ENCODE peak calls at places on chromosome 6, in ten cellular contexts. C is tibial artery, N is body of pancreas, A is Panc1, V is IMR-90, R is dorsolateral prefrontal cortex, I is choroid plexus epithelial cell, U is heart right ventricle, H is breast epithelium, X is AG10803. G is an unnamed sample.

GRCh38 chr6:50655848-50656453 is 57.4 kb upstream of the TFAP2D start:
- DNase-seq in V (peak), I (peak), R (no peak), U (no peak), C (no peak), N (no peak), H (no peak), A (no peak), X (peak), G (peak)

GRCh38 chr6:9612489-9612888 is 802.4 kb downstream of the TFAP2A start:
- DNase-seq in H (no peak), V (peak), X (no peak), C (no peak), A (no peak), U (no peak), I (peak), N (no peak), R (no peak), G (no peak)

GRCh38 chr6:138601128-138601527 is 101.8 kb upstream of the NHSL1 start:
- DNase-seq in C (no peak), H (no peak), V (peak), A (no peak), N (no peak), R (no peak), I (peak), U (no peak), X (peak), G (peak)

GRCh38 chr6:138795809-138796469 is at the start of gene ECT2L:
- DNase-seq in H (peak), N (peak), U (peak), V (no peak), A (no peak), I (peak), C (peak), X (peak), R (no peak), G (peak)

GRCh38 chr6:163745566-163746400 is 331.3 kb downstream of the QKI start:
- DNase-seq in A (peak), N (peak), I (peak), U (peak), C (no peak), H (no peak), V (peak), R (no peak), X (peak), G (peak)

GRCh38 chr6:41936073-41936837 is 5.4 kb downstream of the CCND3 start:
- DNase-seq in X (peak), U (peak), N (peak), H (peak), V (peak), A (peak), C (peak), I (peak), R (peak), G (peak)

GRCh38 chr6:82614518-82614917 is 250.9 kb downstream of the TPBG start:
- DNase-seq in X (no peak), N (no peak), C (no peak), I (no peak), U (no peak), A (no peak), V (no peak), H (no peak), R (no peak), G (no peak)

GRCh38 chr6:158474961-158475343 is 84.9 kb upstream of the TMEM181 start:
- DNase-seq in V (peak), I (peak), U (no peak), H (no peak), C (no peak), R (no peak), A (peak), X (peak), N (peak), G (peak)

GRCh38 chr6:13524801-13525508 is 37.6 kb upstream of the GFOD1 start:
- DNase-seq in N (no peak), R (no peak), C (no peak), I (no peak), X (no peak), V (no peak), H (no peak), A (no peak), U (no peak), G (no peak)

GRCh38 chr6:113488812-113489685 is 368.1 kb upstream of the MARCKS start:
- DNase-seq in H (no peak), N (no peak), I (peak), A (no peak), U (no peak), V (no peak), R (no peak), X (peak), C (no peak), G (no peak)
- TF ChIP-seq CTCF in H (no peak), N (no peak), I (peak), A (peak), U (no peak), V (peak), R (no peak), X (peak), C (no peak), G (peak)

GRCh38 chr6:29827579-29828470 is at the start of gene HLA-G:
- DNase-seq in V (no peak), N (no peak), A (no peak), I (no peak), H (no peak), R (no peak), X (no peak), C (no peak), U (no peak), G (no peak)
- H3K4me3 ChIP-seq in V (no peak), N (no peak), A (no peak), I (no peak), H (peak), R (no peak), X (peak), C (no peak), U (peak), G (peak)

GRCh38 chr6:19205076-19205475 is 632.1 kb upstream of the ID4 start:
- DNase-seq in C (no peak), U (no peak), I (no peak), A (no peak), N (no peak), H (no peak), V (no peak), X (no peak), R (no peak), G (no peak)

GRCh38 chr6:19214231-19214630 is 622.9 kb upstream of the ID4 start:
- DNase-seq in I (no peak), A (no peak), U (no peak), N (no peak), V (no peak), R (no peak), C (no peak), X (no peak), H (no peak), G (no peak)

GRCh38 chr6:19209202-19209601 is 628.0 kb upstream of the ID4 start:
- DNase-seq in U (no peak), H (no peak), V (no peak), X (no peak), I (peak), N (no peak), C (no peak), A (no peak), R (no peak), G (no peak)

DNA sequence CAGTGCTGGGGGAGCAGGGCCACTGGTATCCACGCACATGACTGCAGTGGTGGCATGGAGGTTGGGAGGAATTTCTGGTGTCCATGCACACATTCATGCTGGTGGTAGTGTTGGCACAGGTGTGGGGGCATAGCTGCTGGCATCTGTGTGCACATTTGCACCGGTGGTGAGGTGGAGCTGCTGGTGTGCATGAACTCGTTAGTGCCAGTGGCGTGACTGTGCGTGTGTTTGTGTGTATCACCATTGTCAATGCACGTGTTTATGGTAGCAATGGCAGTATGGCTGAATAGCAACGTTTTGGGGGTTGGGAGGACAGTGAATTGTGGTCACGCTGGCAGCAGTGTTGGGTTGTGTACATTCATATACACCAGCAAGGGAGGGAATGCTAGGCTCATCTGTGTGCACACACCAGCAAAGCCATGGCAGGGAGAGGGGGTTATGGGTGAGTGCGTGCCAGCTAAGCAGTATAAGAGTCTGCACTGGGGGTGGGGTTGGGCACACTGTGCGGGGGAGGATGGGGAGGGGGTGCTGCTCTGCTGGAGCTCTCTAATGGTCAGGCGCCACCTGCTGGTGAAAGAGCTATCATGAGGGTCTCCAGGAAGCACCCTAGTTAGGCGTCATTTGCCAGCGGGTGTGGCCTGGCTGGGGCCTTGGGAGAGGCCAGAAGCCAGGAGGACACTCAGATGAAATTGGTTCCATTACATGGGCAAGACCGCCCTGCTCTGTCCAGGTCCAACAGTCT is 626.1 kb upstream of the ID4 start:
- DNase-seq in X (no peak), V (no peak), H (no peak), A (no peak), C (no peak), N (peak), I (no peak), R (no peak), U (peak), G (no peak)
- TF ChIP-seq CTCF in X (no peak), V (no peak), H (no peak), A (peak), C (no peak), N (no peak), I (no peak), R (peak), U (peak), G (no peak)

GRCh38 chr6:16711551-16712249 is 49.6 kb downstream of the ATXN1 start:
- DNase-seq in C (no peak), R (no peak), V (no peak), X (no peak), U (no peak), N (no peak), H (no peak), I (no peak), A (peak), G (no peak)

GRCh38 chr6:16716450-16716858 is 44.8 kb downstream of the ATXN1 start:
- DNase-seq in V (no peak), U (no peak), A (no peak), I (no peak), X (no peak), R (no peak), H (no peak), N (no peak), C (no peak), G (no peak)

GRCh38 chr6:16712250-16712930 is 48.9 kb downstream of the ATXN1 start:
- DNase-seq in I (no peak), V (no peak), C (no peak), H (no peak), N (no peak), U (no peak), A (no peak), R (no peak), X (no peak), G (no peak)

GRCh38 chr6:16713597-16713996 is 47.7 kb downstream of the ATXN1 start:
- DNase-seq in V (no peak), U (no peak), N (no peak), C (no peak), X (no peak), R (no peak), A (no peak), H (no peak), I (no peak), G (no peak)

DNA sequence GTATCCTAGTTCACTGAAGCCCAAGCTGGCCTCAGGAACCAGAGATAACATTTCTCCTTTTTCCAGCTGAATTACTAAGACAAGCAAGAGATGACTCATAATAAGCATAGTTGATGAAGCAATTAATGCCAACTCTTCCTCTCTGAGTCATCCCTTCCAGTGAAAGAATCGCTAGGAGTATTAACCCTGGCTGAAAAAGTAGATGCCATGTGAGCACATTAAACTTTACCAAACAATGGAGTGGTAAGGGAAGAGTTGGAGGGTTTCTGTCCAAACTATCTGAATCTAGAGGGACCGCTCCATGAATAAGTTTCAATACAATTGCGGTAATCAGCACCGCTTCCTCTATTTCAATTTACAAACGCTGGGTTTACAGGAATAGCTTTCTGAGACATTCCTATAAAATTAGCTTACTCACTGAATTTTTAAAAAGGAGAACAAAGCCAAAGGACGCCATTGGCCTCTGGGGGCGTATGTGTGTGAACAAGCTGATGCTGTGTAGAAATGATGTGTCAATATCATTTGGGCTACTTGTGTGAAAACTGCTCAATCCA is 48.3 kb downstream of the ATXN1 start:
- DNase-seq in U (no peak), R (no peak), N (no peak), V (peak), I (peak), H (no peak), X (peak), C (no peak), A (peak), G (peak)
- H3K4me3 ChIP-seq in U (peak), R (no peak), N (no peak), V (no peak), I (no peak), H (peak), X (peak), C (peak), A (peak), G (peak)

GRCh38 chr6:161941565-161941964 is 667.7 kb upstream of the AGPAT4 start:
- DNase-seq in N (no peak), A (no peak), V (no peak), U (no peak), I (no peak), C (no peak), H (no peak), R (no peak), X (no peak), G (no peak)

GRCh38 chr6:161943561-161943960 is 669.7 kb upstream of the AGPAT4 start:
- DNase-seq in C (no peak), I (no peak), A (no peak), H (no peak), U (no peak), R (no peak), X (no peak), V (no peak), N (no peak), G (no peak)

GRCh38 chr6:161940519-161940918 is 666.7 kb upstream of the AGPAT4 start:
- DNase-seq in C (no peak), R (no peak), X (no peak), N (no peak), U (no peak), A (no peak), H (no peak), I (no peak), V (no peak), G (no peak)
- TF ChIP-seq CTCF in C (no peak), R (no peak), X (no peak), N (no peak), U (no peak), A (no peak), H (no peak), I (no peak), V (no peak), G (no peak)

GRCh38 chr6:98823845-98824162 is 10.6 kb upstream of the POU3F2 start:
- DNase-seq in V (no peak), I (no peak), C (no peak), A (no peak), N (no peak), X (no peak), U (no peak), R (no peak), H (no peak), G (no peak)
- H3K4me3 ChIP-seq in V (no peak), I (no peak), C (no peak), A (no peak), N (no peak), X (no peak), U (no peak), R (peak), H (peak), G (no peak)